ENCODE peak calls at places on chromosomes 6 and 20, in nine cellular contexts. One of them, this sample, is unnamed.

GRCh38 chr20:37111926-37112455 is 16.2 kb upstream of the RBL1 start:
- DNase-seq in cardiac fibroblast: no peak
- DNase-seq in GM23338: no peak
- DNase-seq in NB4: no peak
- DNase-seq in mammary epithelial cell: peak; percentile 30
- DNase-seq in fibroblast of mammary gland: no peak
- DNase-seq in lung: no peak
- DNase-seq in GM10248: no peak
- DNase-seq in glutamatergic neuron: no peak
- DNase-seq in this sample: no peak

GRCh38 chr20:46872315-46873211 is 22.1 kb upstream of the EYA2 start:
- DNase-seq in GM23338: peak; percentile 45
- DNase-seq in glutamatergic neuron: no peak
- DNase-seq in fibroblast of mammary gland: peak; percentile 42
- DNase-seq in NB4: peak; percentile 8
- DNase-seq in cardiac fibroblast: peak; percentile 8
- DNase-seq in lung: no peak
- DNase-seq in mammary epithelial cell: no peak
- DNase-seq in GM10248: no peak
- DNase-seq in this sample: no peak

GRCh38 chr6:81772741-81773140 is 20.3 kb upstream of the TENT5A start:
- DNase-seq in glutamatergic neuron: no peak
- DNase-seq in GM23338: no peak
- DNase-seq in mammary epithelial cell: peak; percentile 85
- DNase-seq in lung: no peak
- DNase-seq in NB4: peak; percentile 89
- DNase-seq in GM10248: peak; percentile 48
- DNase-seq in fibroblast of mammary gland: peak; percentile 66
- DNase-seq in cardiac fibroblast: peak; percentile 56
- DNase-seq in this sample: no peak

GRCh38 chr6:11675610-11676009 is 103.0 kb downstream of the ADTRP start:
- DNase-seq in fibroblast of mammary gland: no peak
- DNase-seq in mammary epithelial cell: peak; percentile 42
- DNase-seq in NB4: no peak
- DNase-seq in cardiac fibroblast: peak; percentile 51
- DNase-seq in lung: no peak
- DNase-seq in GM10248: no peak
- DNase-seq in glutamatergic neuron: no peak
- DNase-seq in GM23338: no peak
- DNase-seq in this sample: no peak

GRCh38 chr6:39296745-39297640 is 17.2 kb downstream of the KCNK17 start:
- DNase-seq in mammary epithelial cell: no peak
- DNase-seq in NB4: no peak
- DNase-seq in fibroblast of mammary gland: peak; percentile 47
- DNase-seq in lung: peak; percentile 33
- DNase-seq in GM10248: no peak
- DNase-seq in cardiac fibroblast: no peak
- DNase-seq in GM23338: no peak
- DNase-seq in glutamatergic neuron: peak; percentile 40
- DNase-seq in this sample: no peak

GRCh38 chr6:130069471-130069870 is 51.1 kb downstream of the L3MBTL3 start:
- DNase-seq in mammary epithelial cell: no peak
- DNase-seq in GM10248: no peak
- DNase-seq in NB4: no peak
- DNase-seq in glutamatergic neuron: no peak
- DNase-seq in cardiac fibroblast: no peak
- DNase-seq in lung: no peak
- DNase-seq in fibroblast of mammary gland: no peak
- DNase-seq in GM23338: no peak
- DNase-seq in this sample: no peak

GRCh38 chr6:97456070-97456469 is 173.1 kb upstream of the MMS22L start:
- DNase-seq in glutamatergic neuron: no peak
- DNase-seq in GM10248: no peak
- DNase-seq in fibroblast of mammary gland: no peak
- DNase-seq in GM23338: peak; percentile 27
- DNase-seq in cardiac fibroblast: no peak
- DNase-seq in lung: no peak
- DNase-seq in NB4: no peak
- DNase-seq in mammary epithelial cell: no peak
- DNase-seq in this sample: no peak

GRCh38 chr20:4836935-4837334 is 115.2 kb downstream of the PRND start:
- DNase-seq in GM23338: no peak
- DNase-seq in lung: no peak
- DNase-seq in glutamatergic neuron: no peak
- DNase-seq in fibroblast of mammary gland: no peak
- DNase-seq in GM10248: no peak
- DNase-seq in mammary epithelial cell: no peak
- DNase-seq in NB4: no peak
- DNase-seq in cardiac fibroblast: no peak
- DNase-seq in this sample: no peak

GRCh38 chr6:98834060-98835031 is at the start of gene POU3F2:
- DNase-seq in cardiac fibroblast: peak; percentile 67
- DNase-seq in fibroblast of mammary gland: peak; percentile 62
- DNase-seq in glutamatergic neuron: peak; percentile 97
- DNase-seq in GM10248: peak; percentile 86
- DNase-seq in mammary epithelial cell: peak; percentile 56
- DNase-seq in NB4: peak; percentile 60
- DNase-seq in lung: peak; percentile 75
- DNase-seq in GM23338: peak; percentile 98
- DNase-seq in this sample: peak; percentile 38

GRCh38 chr6:43436577-43437282 is 9.4 kb downstream of the ABCC10 start:
- DNase-seq in mammary epithelial cell: peak; percentile 88
- DNase-seq in GM23338: no peak
- DNase-seq in cardiac fibroblast: peak; percentile 88
- DNase-seq in fibroblast of mammary gland: peak; percentile 86
- DNase-seq in NB4: no peak
- DNase-seq in GM10248: no peak
- DNase-seq in glutamatergic neuron: no peak
- DNase-seq in lung: peak; percentile 55
- DNase-seq in this sample: no peak

GRCh38 chr6:6851059-6851658 is 256.6 kb upstream of the RREB1 start:
- DNase-seq in fibroblast of mammary gland: peak; percentile 99
- DNase-seq in cardiac fibroblast: peak; percentile 95
- DNase-seq in mammary epithelial cell: peak; percentile 76
- DNase-seq in GM10248: no peak
- DNase-seq in glutamatergic neuron: no peak
- DNase-seq in NB4: no peak
- DNase-seq in lung: peak; percentile 80
- DNase-seq in GM23338: no peak
- DNase-seq in this sample: no peak

GRCh38 chr20:8901237-8902025 is 167.5 kb upstream of the PLCB4 start:
- DNase-seq in glutamatergic neuron: no peak
- DNase-seq in fibroblast of mammary gland: peak; percentile 42
- DNase-seq in mammary epithelial cell: no peak
- DNase-seq in GM23338: peak; percentile 9
- DNase-seq in cardiac fibroblast: peak; percentile 2
- DNase-seq in GM10248: no peak
- DNase-seq in NB4: no peak
- DNase-seq in lung: no peak
- DNase-seq in this sample: no peak

GRCh38 chr20:10673176-10673830 is 496 bp downstream of the JAG1 start:
- DNase-seq in GM23338: peak; percentile 83
- DNase-seq in NB4: peak; percentile 61
- DNase-seq in lung: peak; percentile 37
- DNase-seq in fibroblast of mammary gland: no peak
- DNase-seq in glutamatergic neuron: peak; percentile 58
- DNase-seq in cardiac fibroblast: no peak
- DNase-seq in GM10248: peak; percentile 41
- DNase-seq in mammary epithelial cell: no peak
- DNase-seq in this sample: no peak

GRCh38 chr20:39829255-39829654 is 859.8 kb downstream of the MAFB start:
- DNase-seq in glutamatergic neuron: peak; percentile 32
- DNase-seq in cardiac fibroblast: peak; percentile 27
- DNase-seq in lung: no peak
- DNase-seq in mammary epithelial cell: no peak
- DNase-seq in GM23338: peak; percentile 69
- DNase-seq in fibroblast of mammary gland: peak; percentile 47
- DNase-seq in GM10248: no peak
- DNase-seq in NB4: peak; percentile 25
- DNase-seq in this sample: no peak
- TF ChIP-seq CTCF in glutamatergic neuron: peak; percentile 21
- TF ChIP-seq CTCF in cardiac fibroblast: peak; percentile 43
- TF ChIP-seq CTCF in lung: no peak
- TF ChIP-seq CTCF in mammary epithelial cell: peak; percentile 2
- TF ChIP-seq CTCF in GM23338: peak; percentile 75
- TF ChIP-seq CTCF in fibroblast of mammary gland: peak; percentile 71
- TF ChIP-seq CTCF in GM10248: peak; percentile 24
- TF ChIP-seq CTCF in NB4: peak; percentile 44
- TF ChIP-seq CTCF in this sample: peak; percentile 35

GRCh38 chr20:2093883-2094282 is 7.7 kb upstream of the STK35 start:
- DNase-seq in fibroblast of mammary gland: no peak
- DNase-seq in GM23338: no peak
- DNase-seq in lung: no peak
- DNase-seq in cardiac fibroblast: no peak
- DNase-seq in mammary epithelial cell: no peak
- DNase-seq in GM10248: no peak
- DNase-seq in glutamatergic neuron: no peak
- DNase-seq in NB4: no peak
- DNase-seq in this sample: no peak

GRCh38 chr20:2089447-2089846 is 12.2 kb upstream of the STK35 start:
- DNase-seq in lung: no peak
- DNase-seq in cardiac fibroblast: no peak
- DNase-seq in glutamatergic neuron: no peak
- DNase-seq in GM23338: peak; percentile 47
- DNase-seq in GM10248: no peak
- DNase-seq in NB4: no peak
- DNase-seq in fibroblast of mammary gland: no peak
- DNase-seq in mammary epithelial cell: no peak
- DNase-seq in this sample: no peak

GRCh38 chr20:2088904-2089303 is 12.7 kb upstream of the STK35 start:
- DNase-seq in fibroblast of mammary gland: no peak
- DNase-seq in GM23338: peak; percentile 25
- DNase-seq in mammary epithelial cell: no peak
- DNase-seq in lung: no peak
- DNase-seq in NB4: no peak
- DNase-seq in GM10248: no peak
- DNase-seq in glutamatergic neuron: no peak
- DNase-seq in cardiac fibroblast: no peak
- DNase-seq in this sample: no peak

DNA sequence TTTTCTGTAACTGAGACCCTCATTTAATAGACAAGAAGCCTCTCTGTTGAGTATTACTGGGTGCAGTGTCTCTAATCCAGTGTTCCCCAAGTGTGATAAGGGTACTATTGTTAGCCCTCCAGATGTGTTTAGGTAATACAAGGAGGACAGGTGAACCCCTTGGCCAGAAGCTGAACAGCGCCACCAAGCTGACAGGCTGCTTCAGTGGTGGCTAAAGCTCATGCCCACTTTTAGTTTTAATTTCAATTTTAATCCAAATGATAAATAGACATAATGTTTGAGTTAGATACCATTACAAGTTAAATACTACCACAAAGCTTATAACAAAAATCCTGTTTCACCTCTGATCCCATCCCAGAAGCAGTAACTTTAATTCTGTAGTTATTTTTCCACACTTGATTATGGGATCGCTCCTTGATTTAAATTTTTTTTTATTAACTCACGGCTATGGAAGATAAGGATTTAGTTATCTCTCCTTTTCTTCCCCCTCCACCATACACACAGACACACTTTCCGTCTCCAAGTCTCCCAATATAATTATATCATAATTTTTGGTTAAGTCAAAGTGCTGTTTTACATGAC is 8.3 kb upstream of the STK35 start:
- DNase-seq in fibroblast of mammary gland: peak; percentile 6
- DNase-seq in mammary epithelial cell: peak; percentile 9
- DNase-seq in lung: no peak
- DNase-seq in NB4: peak; percentile 40
- DNase-seq in glutamatergic neuron: no peak
- DNase-seq in GM10248: peak; percentile 27
- DNase-seq in GM23338: peak; percentile 80
- DNase-seq in cardiac fibroblast: no peak
- DNase-seq in this sample: no peak
- TF ChIP-seq CTCF in fibroblast of mammary gland: peak; percentile 56
- TF ChIP-seq CTCF in mammary epithelial cell: peak; percentile 87
- TF ChIP-seq CTCF in lung: no peak
- TF ChIP-seq CTCF in NB4: peak; percentile 72
- TF ChIP-seq CTCF in glutamatergic neuron: no peak
- TF ChIP-seq CTCF in GM10248: peak; percentile 68
- TF ChIP-seq CTCF in GM23338: peak; percentile 96
- TF ChIP-seq CTCF in cardiac fibroblast: peak; percentile 57
- TF ChIP-seq CTCF in this sample: peak; percentile 63

GRCh38 chr20:58621906-58622548 is 29.1 kb upstream of the STX16 start:
- DNase-seq in cardiac fibroblast: peak; percentile 28
- DNase-seq in GM23338: peak; percentile 48
- DNase-seq in GM10248: no peak
- DNase-seq in lung: no peak
- DNase-seq in fibroblast of mammary gland: no peak
- DNase-seq in mammary epithelial cell: no peak
- DNase-seq in NB4: peak; percentile 23
- DNase-seq in glutamatergic neuron: no peak
- DNase-seq in this sample: no peak
- TF ChIP-seq CTCF in cardiac fibroblast: peak; percentile 35
- TF ChIP-seq CTCF in GM23338: peak; percentile 33
- TF ChIP-seq CTCF in GM10248: no peak
- TF ChIP-seq CTCF in lung: no peak
- TF ChIP-seq CTCF in fibroblast of mammary gland: peak; percentile 19
- TF ChIP-seq CTCF in mammary epithelial cell: peak; percentile 31
- TF ChIP-seq CTCF in NB4: peak; percentile 33
- TF ChIP-seq CTCF in glutamatergic neuron: no peak
- TF ChIP-seq CTCF in this sample: peak; percentile 47

DNA sequence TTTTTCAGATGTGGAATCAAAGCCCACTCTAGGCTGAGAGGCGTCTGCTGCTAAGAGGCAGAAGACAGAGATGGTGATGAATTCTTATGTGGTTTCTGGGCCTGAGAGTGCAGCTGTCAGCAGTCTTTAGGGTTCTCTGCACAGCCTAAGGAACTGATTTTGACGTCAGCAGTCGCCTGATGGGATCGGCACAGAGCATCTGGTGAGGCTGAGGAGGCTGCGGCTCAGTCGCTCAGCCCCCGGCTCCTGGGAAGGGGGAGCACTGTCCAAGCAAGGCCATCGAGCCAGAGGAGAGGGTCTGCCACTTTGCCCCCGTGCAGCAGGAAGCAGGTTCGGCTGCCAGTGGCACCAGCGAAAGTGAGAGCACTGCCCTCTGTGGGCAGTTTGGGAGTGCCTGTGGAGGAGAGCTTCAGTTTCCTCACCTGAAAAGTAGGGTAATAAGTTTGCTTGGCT is 92.5 kb downstream of the TCP11 start:
- DNase-seq in mammary epithelial cell: no peak
- DNase-seq in NB4: peak; percentile 76
- DNase-seq in fibroblast of mammary gland: peak; percentile 85
- DNase-seq in glutamatergic neuron: peak; percentile 78
- DNase-seq in GM23338: peak; percentile 56
- DNase-seq in lung: no peak
- DNase-seq in GM10248: peak; percentile 30
- DNase-seq in cardiac fibroblast: peak; percentile 21
- DNase-seq in this sample: no peak
- TF ChIP-seq CTCF in mammary epithelial cell: no peak
- TF ChIP-seq CTCF in NB4: peak; percentile 53
- TF ChIP-seq CTCF in fibroblast of mammary gland: peak; percentile 21
- TF ChIP-seq CTCF in glutamatergic neuron: no peak
- TF ChIP-seq CTCF in GM23338: peak; percentile 44
- TF ChIP-seq CTCF in lung: no peak
- TF ChIP-seq CTCF in GM10248: peak; percentile 22
- TF ChIP-seq CTCF in cardiac fibroblast: peak; percentile 11
- TF ChIP-seq CTCF in this sample: no peak